ENCODE peak calls at places on chromosomes 11 and 22, in ten cellular contexts. One of them, this sample, is unnamed.
A peak's percentile ranks its signal among the peaks of the same experiment; 100 is the strongest.

GRCh38 chr11:74538680-74539079 is 45.2 kb upstream of the LIPT2 start:
- DNase-seq in upper lobe of right lung: no peak
- DNase-seq in neural crest cell: no peak
- DNase-seq in coronary artery: no peak
- DNase-seq in epithelial cell of proximal tubule: no peak
- DNase-seq in lung: no peak
- DNase-seq in endothelial cell: no peak
- DNase-seq in cardiac fibroblast: no peak
- DNase-seq in pancreas: no peak
- DNase-seq in breast epithelium: no peak
- DNase-seq in this sample: no peak

GRCh38 chr11:126375726-126376125 is 20.2 kb downstream of the ST3GAL4 start:
- DNase-seq in pancreas: no peak
- DNase-seq in breast epithelium: peak; percentile 10
- DNase-seq in coronary artery: no peak
- DNase-seq in epithelial cell of proximal tubule: no peak
- DNase-seq in lung: no peak
- DNase-seq in cardiac fibroblast: peak; percentile 84
- DNase-seq in endothelial cell: no peak
- DNase-seq in upper lobe of right lung: no peak
- DNase-seq in neural crest cell: no peak
- DNase-seq in this sample: no peak

GRCh38 chr22:40289991-40290459 is 56.3 kb upstream of the ADSL start:
- DNase-seq in epithelial cell of proximal tubule: no peak
- DNase-seq in upper lobe of right lung: no peak
- DNase-seq in endothelial cell: no peak
- DNase-seq in pancreas: no peak
- DNase-seq in neural crest cell: no peak
- DNase-seq in coronary artery: no peak
- DNase-seq in breast epithelium: no peak
- DNase-seq in lung: peak; percentile 34
- DNase-seq in cardiac fibroblast: no peak
- DNase-seq in this sample: no peak

GRCh38 chr11:44630511-44631210 is 65.2 kb downstream of the CD82 start:
- DNase-seq in epithelial cell of proximal tubule: no peak
- DNase-seq in neural crest cell: no peak
- DNase-seq in endothelial cell: no peak
- DNase-seq in coronary artery: peak; percentile 65
- DNase-seq in lung: peak; percentile 22
- DNase-seq in pancreas: no peak
- DNase-seq in upper lobe of right lung: peak; percentile 41
- DNase-seq in breast epithelium: no peak
- DNase-seq in cardiac fibroblast: no peak
- DNase-seq in this sample: no peak

GRCh38 chr11:35141538-35141937 is 2.6 kb downstream of the CD44 start:
- DNase-seq in upper lobe of right lung: peak; percentile 79
- DNase-seq in coronary artery: no peak
- DNase-seq in breast epithelium: no peak
- DNase-seq in pancreas: no peak
- DNase-seq in cardiac fibroblast: no peak
- DNase-seq in neural crest cell: no peak
- DNase-seq in endothelial cell: no peak
- DNase-seq in lung: peak; percentile 71
- DNase-seq in epithelial cell of proximal tubule: no peak
- DNase-seq in this sample: no peak

GRCh38 chr22:42297778-42298177 is 27.3 kb upstream of the TCF20 start:
- DNase-seq in lung: no peak
- DNase-seq in upper lobe of right lung: no peak
- DNase-seq in epithelial cell of proximal tubule: no peak
- DNase-seq in pancreas: no peak
- DNase-seq in coronary artery: no peak
- DNase-seq in breast epithelium: no peak
- DNase-seq in endothelial cell: no peak
- DNase-seq in neural crest cell: no peak
- DNase-seq in cardiac fibroblast: no peak
- DNase-seq in this sample: no peak

GRCh38 chr22:26615149-26615548 is 2.7 kb downstream of the CRYBB1 start:
- DNase-seq in breast epithelium: no peak
- DNase-seq in upper lobe of right lung: no peak
- DNase-seq in epithelial cell of proximal tubule: no peak
- DNase-seq in endothelial cell: no peak
- DNase-seq in neural crest cell: no peak
- DNase-seq in coronary artery: no peak
- DNase-seq in cardiac fibroblast: no peak
- DNase-seq in lung: no peak
- DNase-seq in pancreas: no peak
- DNase-seq in this sample: no peak

GRCh38 chr22:37211075-37211852 is 1.0 kb downstream of the SSTR3 start:
- DNase-seq in cardiac fibroblast: no peak
- DNase-seq in pancreas: no peak
- DNase-seq in breast epithelium: no peak
- DNase-seq in epithelial cell of proximal tubule: no peak
- DNase-seq in endothelial cell: no peak
- DNase-seq in lung: no peak
- DNase-seq in upper lobe of right lung: peak; percentile 45
- DNase-seq in neural crest cell: no peak
- DNase-seq in coronary artery: no peak
- DNase-seq in this sample: no peak

GRCh38 chr11:96337541-96338530 is 5.2 kb downstream of the MAML2 start:
- DNase-seq in coronary artery: no peak
- DNase-seq in epithelial cell of proximal tubule: no peak
- DNase-seq in upper lobe of right lung: no peak
- DNase-seq in endothelial cell: no peak
- DNase-seq in lung: no peak
- DNase-seq in breast epithelium: no peak
- DNase-seq in pancreas: no peak
- DNase-seq in cardiac fibroblast: peak; percentile 61
- DNase-seq in neural crest cell: no peak
- DNase-seq in this sample: no peak

GRCh38 chr11:36447947-36448346 is 62.1 kb downstream of the TRAF6 start:
- DNase-seq in lung: no peak
- DNase-seq in cardiac fibroblast: no peak
- DNase-seq in neural crest cell: no peak
- DNase-seq in upper lobe of right lung: no peak
- DNase-seq in endothelial cell: no peak
- DNase-seq in coronary artery: no peak
- DNase-seq in pancreas: peak; percentile 62
- DNase-seq in epithelial cell of proximal tubule: no peak
- DNase-seq in breast epithelium: peak; percentile 70
- DNase-seq in this sample: no peak

GRCh38 chr22:27416553-27417427 is 384.8 kb downstream of the MN1 start:
- DNase-seq in pancreas: no peak
- DNase-seq in lung: no peak
- DNase-seq in cardiac fibroblast: peak; percentile 93
- DNase-seq in neural crest cell: no peak
- DNase-seq in epithelial cell of proximal tubule: no peak
- DNase-seq in coronary artery: no peak
- DNase-seq in endothelial cell: no peak
- DNase-seq in upper lobe of right lung: no peak
- DNase-seq in breast epithelium: peak; percentile 59
- DNase-seq in this sample: no peak

GRCh38 chr11:95152878-95153856 is 63.5 kb downstream of the ENDOD1 start:
- DNase-seq in neural crest cell: no peak
- DNase-seq in pancreas: no peak
- DNase-seq in endothelial cell: no peak
- DNase-seq in breast epithelium: no peak
- DNase-seq in cardiac fibroblast: no peak
- DNase-seq in epithelial cell of proximal tubule: no peak
- DNase-seq in upper lobe of right lung: no peak
- DNase-seq in lung: no peak
- DNase-seq in coronary artery: no peak
- DNase-seq in this sample: no peak

GRCh38 chr11:76682681-76683080 is 12.1 kb upstream of the LRRC32 start:
- DNase-seq in neural crest cell: no peak
- DNase-seq in epithelial cell of proximal tubule: no peak
- DNase-seq in endothelial cell: no peak
- DNase-seq in coronary artery: no peak
- DNase-seq in pancreas: no peak
- DNase-seq in upper lobe of right lung: no peak
- DNase-seq in lung: no peak
- DNase-seq in breast epithelium: no peak
- DNase-seq in cardiac fibroblast: no peak
- DNase-seq in this sample: no peak

GRCh38 chr11:76678316-76678715 is 7.8 kb upstream of the LRRC32 start:
- DNase-seq in epithelial cell of proximal tubule: no peak
- DNase-seq in breast epithelium: no peak
- DNase-seq in neural crest cell: no peak
- DNase-seq in lung: no peak
- DNase-seq in upper lobe of right lung: no peak
- DNase-seq in endothelial cell: no peak
- DNase-seq in pancreas: no peak
- DNase-seq in coronary artery: no peak
- DNase-seq in cardiac fibroblast: no peak
- DNase-seq in this sample: no peak

GRCh38 chr11:76683496-76684095 is 13.0 kb upstream of the LRRC32 start:
- DNase-seq in pancreas: no peak
- DNase-seq in breast epithelium: no peak
- DNase-seq in coronary artery: no peak
- DNase-seq in upper lobe of right lung: no peak
- DNase-seq in lung: no peak
- DNase-seq in neural crest cell: no peak
- DNase-seq in cardiac fibroblast: no peak
- DNase-seq in endothelial cell: no peak
- DNase-seq in epithelial cell of proximal tubule: no peak
- DNase-seq in this sample: no peak

GRCh38 chr11:76677010-76677771 is 6.6 kb upstream of the LRRC32 start:
- DNase-seq in cardiac fibroblast: peak; percentile 16
- DNase-seq in lung: no peak
- DNase-seq in neural crest cell: no peak
- DNase-seq in epithelial cell of proximal tubule: no peak
- DNase-seq in endothelial cell: no peak
- DNase-seq in breast epithelium: no peak
- DNase-seq in coronary artery: no peak
- DNase-seq in pancreas: no peak
- DNase-seq in upper lobe of right lung: no peak
- DNase-seq in this sample: no peak

GRCh38 chr11:76680517-76681425 is 10.2 kb upstream of the LRRC32 start:
- DNase-seq in lung: peak; percentile 64
- DNase-seq in cardiac fibroblast: peak; percentile 82
- DNase-seq in coronary artery: no peak
- DNase-seq in neural crest cell: peak; percentile 88
- DNase-seq in upper lobe of right lung: no peak
- DNase-seq in endothelial cell: peak; percentile 87
- DNase-seq in pancreas: peak; percentile 49
- DNase-seq in epithelial cell of proximal tubule: no peak
- DNase-seq in breast epithelium: no peak
- DNase-seq in this sample: peak; percentile 83
- TF ChIP-seq CTCF in lung: peak; percentile 54
- TF ChIP-seq CTCF in cardiac fibroblast: peak; percentile 86
- TF ChIP-seq CTCF in coronary artery: peak; percentile 76
- TF ChIP-seq CTCF in neural crest cell: peak; percentile 88
- TF ChIP-seq CTCF in upper lobe of right lung: peak; percentile 80
- TF ChIP-seq CTCF in endothelial cell: peak; percentile 70
- TF ChIP-seq CTCF in pancreas: peak; percentile 69
- TF ChIP-seq CTCF in epithelial cell of proximal tubule: peak; percentile 90
- TF ChIP-seq CTCF in breast epithelium: peak; percentile 15
- TF ChIP-seq CTCF in this sample: peak; percentile 79

DNA sequence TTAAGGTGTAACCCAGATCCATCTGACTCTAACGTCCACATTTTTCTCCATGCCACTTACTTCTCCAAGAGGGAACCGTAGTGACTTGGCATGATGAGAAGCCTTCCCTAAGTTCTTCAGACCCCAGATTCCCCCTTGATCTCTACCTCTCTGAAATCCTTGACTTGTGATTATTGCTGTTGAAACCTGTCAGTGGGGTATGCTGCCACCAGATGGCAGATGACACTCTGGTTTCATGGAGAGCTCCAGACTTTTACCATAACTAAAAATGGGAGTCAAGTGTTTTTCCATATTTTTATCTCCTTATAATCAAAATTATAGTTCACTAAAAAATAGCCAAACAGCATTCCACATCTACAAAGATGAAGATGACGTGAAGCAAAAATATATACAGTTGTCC is 504.2 kb downstream of the SOX6 start:
- DNase-seq in coronary artery: no peak
- DNase-seq in neural crest cell: no peak
- DNase-seq in breast epithelium: no peak
- DNase-seq in cardiac fibroblast: no peak
- DNase-seq in pancreas: no peak
- DNase-seq in endothelial cell: peak; percentile 37
- DNase-seq in lung: no peak
- DNase-seq in epithelial cell of proximal tubule: peak; percentile 3
- DNase-seq in upper lobe of right lung: no peak
- DNase-seq in this sample: peak; percentile 40
- TF ChIP-seq CTCF in coronary artery: no peak
- TF ChIP-seq CTCF in neural crest cell: peak; percentile 69
- TF ChIP-seq CTCF in breast epithelium: no peak
- TF ChIP-seq CTCF in cardiac fibroblast: peak; percentile 62
- TF ChIP-seq CTCF in pancreas: peak; percentile 23
- TF ChIP-seq CTCF in endothelial cell: peak; percentile 58
- TF ChIP-seq CTCF in lung: no peak
- TF ChIP-seq CTCF in epithelial cell of proximal tubule: peak; percentile 80
- TF ChIP-seq CTCF in upper lobe of right lung: peak; percentile 35
- TF ChIP-seq CTCF in this sample: peak; percentile 63

DNA sequence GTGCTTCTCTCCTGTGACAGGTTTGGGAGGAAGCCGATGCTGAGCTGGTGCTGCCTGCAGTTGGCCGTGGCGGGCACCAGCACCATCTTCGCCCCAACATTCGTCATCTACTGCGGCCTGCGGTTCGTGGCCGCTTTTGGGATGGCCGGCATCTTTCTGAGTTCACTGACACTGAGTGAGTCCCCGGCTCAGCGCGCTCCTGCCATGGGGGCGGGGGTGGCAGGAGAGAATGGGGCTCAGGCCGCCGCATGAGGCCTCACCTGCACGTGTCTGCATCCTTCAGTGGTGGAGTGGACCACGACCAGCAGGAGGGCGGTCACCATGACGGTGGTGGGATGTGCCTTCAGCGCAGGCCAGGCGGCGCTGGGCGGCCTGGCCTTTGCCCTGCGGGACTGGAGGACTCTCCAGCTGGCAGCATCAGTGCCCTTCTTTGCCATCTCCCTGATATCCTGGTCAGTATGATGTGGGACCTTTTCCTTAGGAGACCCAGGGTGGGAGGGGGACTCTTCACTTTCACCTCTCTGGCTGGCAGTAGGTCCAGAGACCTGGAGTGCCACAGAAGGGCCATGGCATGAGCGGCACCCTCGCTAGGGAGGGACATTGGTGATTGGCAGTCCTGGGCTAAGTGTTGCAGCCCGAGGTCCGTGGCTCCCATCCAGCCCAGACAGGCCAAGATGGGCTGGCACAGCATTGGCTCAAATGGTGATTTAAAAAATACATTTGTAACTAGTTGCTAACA is 28.9 kb upstream of the SLC22A12 start:
- DNase-seq in upper lobe of right lung: peak; percentile 50
- DNase-seq in pancreas: no peak
- DNase-seq in neural crest cell: no peak
- DNase-seq in lung: no peak
- DNase-seq in cardiac fibroblast: no peak
- DNase-seq in endothelial cell: no peak
- DNase-seq in breast epithelium: no peak
- DNase-seq in coronary artery: no peak
- DNase-seq in epithelial cell of proximal tubule: no peak
- DNase-seq in this sample: no peak
- TF ChIP-seq CTCF in upper lobe of right lung: no peak
- TF ChIP-seq CTCF in pancreas: no peak
- TF ChIP-seq CTCF in neural crest cell: no peak
- TF ChIP-seq CTCF in lung: no peak
- TF ChIP-seq CTCF in cardiac fibroblast: no peak
- TF ChIP-seq CTCF in endothelial cell: no peak
- TF ChIP-seq CTCF in breast epithelium: no peak
- TF ChIP-seq CTCF in coronary artery: no peak
- TF ChIP-seq CTCF in epithelial cell of proximal tubule: no peak
- TF ChIP-seq CTCF in this sample: no peak

GRCh38 chr11:11841605-11842425 is at the start of gene USP47:
- DNase-seq in neural crest cell: peak; percentile 96
- DNase-seq in endothelial cell: peak; percentile 97
- DNase-seq in epithelial cell of proximal tubule: no peak
- DNase-seq in lung: peak; percentile 94
- DNase-seq in pancreas: peak; percentile 93
- DNase-seq in upper lobe of right lung: peak; percentile 95
- DNase-seq in cardiac fibroblast: peak; percentile 88
- DNase-seq in breast epithelium: peak; percentile 92
- DNase-seq in coronary artery: peak; percentile 88
- DNase-seq in this sample: peak; percentile 98
- TF ChIP-seq CTCF in neural crest cell: peak; percentile 62
- TF ChIP-seq CTCF in endothelial cell: no peak
- TF ChIP-seq CTCF in epithelial cell of proximal tubule: peak; percentile 55
- TF ChIP-seq CTCF in lung: peak; percentile 33
- TF ChIP-seq CTCF in pancreas: peak; percentile 27
- TF ChIP-seq CTCF in upper lobe of right lung: peak; percentile 64
- TF ChIP-seq CTCF in cardiac fibroblast: peak; percentile 72
- TF ChIP-seq CTCF in breast epithelium: peak; percentile 43
- TF ChIP-seq CTCF in coronary artery: peak; percentile 53
- TF ChIP-seq CTCF in this sample: peak; percentile 46

This sample was measured in glutamatergic neuron.